ENCODE peak calls at places on chromosomes 5 and 9, in ten cellular contexts. One of them, this sample, is unnamed.

GRCh38 chr9:14706530-14707140 is 13.4 kb upstream of the ZDHHC21 start:
- ATAC-seq in psoas muscle: no peak
- ATAC-seq in activated naive CD8-positive, alpha-beta T cell treated with anti-CD3 and anti-CD28 coated beads, Interleukin-2, amount 50 U/mL, for 24 hours: no peak
- ATAC-seq in activated T-helper 17 cell treated with anti-CD3 and anti-CD28 coated beads, Interleukin-2, amount 50 U/mL, for 72 hours: no peak
- ATAC-seq in Right ventricle myocardium inferior: no peak
- ATAC-seq in activated CD4-positive, CD25-positive, alpha-beta regulatory T cell treated with anti-CD3 and anti-CD28 coated beads, Interleukin-2, amount 50 U/mL, for 24 hours: no peak
- ATAC-seq in lower lobe of right lung: no peak
- ATAC-seq in aorta: no peak
- ATAC-seq in T-helper 17 cell: no peak
- ATAC-seq in central memory CD8-positive, alpha-beta T cell: no peak
- ATAC-seq in this sample: no peak

GRCh38 chr5:78586251-78586650 is 62.3 kb downstream of the LHFPL2 start:
- ATAC-seq in psoas muscle: peak
- ATAC-seq in activated naive CD8-positive, alpha-beta T cell treated with anti-CD3 and anti-CD28 coated beads, Interleukin-2, amount 50 U/mL, for 24 hours: peak
- ATAC-seq in activated T-helper 17 cell treated with anti-CD3 and anti-CD28 coated beads, Interleukin-2, amount 50 U/mL, for 72 hours: no peak
- ATAC-seq in Right ventricle myocardium inferior: no peak
- ATAC-seq in activated CD4-positive, CD25-positive, alpha-beta regulatory T cell treated with anti-CD3 and anti-CD28 coated beads, Interleukin-2, amount 50 U/mL, for 24 hours: no peak
- ATAC-seq in lower lobe of right lung: peak
- ATAC-seq in aorta: peak
- ATAC-seq in T-helper 17 cell: no peak
- ATAC-seq in central memory CD8-positive, alpha-beta T cell: no peak
- ATAC-seq in this sample: peak

GRCh38 chr9:133991211-133991921 is 758 bp downstream of the VAV2 start:
- ATAC-seq in psoas muscle: no peak
- ATAC-seq in activated naive CD8-positive, alpha-beta T cell treated with anti-CD3 and anti-CD28 coated beads, Interleukin-2, amount 50 U/mL, for 24 hours: no peak
- ATAC-seq in activated T-helper 17 cell treated with anti-CD3 and anti-CD28 coated beads, Interleukin-2, amount 50 U/mL, for 72 hours: peak
- ATAC-seq in Right ventricle myocardium inferior: no peak
- ATAC-seq in activated CD4-positive, CD25-positive, alpha-beta regulatory T cell treated with anti-CD3 and anti-CD28 coated beads, Interleukin-2, amount 50 U/mL, for 24 hours: no peak
- ATAC-seq in lower lobe of right lung: no peak
- ATAC-seq in aorta: no peak
- ATAC-seq in T-helper 17 cell: no peak
- ATAC-seq in central memory CD8-positive, alpha-beta T cell: no peak
- ATAC-seq in this sample: peak

GRCh38 chr9:126773004-126773607 is 31.7 kb upstream of the ZBTB43 start:
- ATAC-seq in psoas muscle: no peak
- ATAC-seq in activated naive CD8-positive, alpha-beta T cell treated with anti-CD3 and anti-CD28 coated beads, Interleukin-2, amount 50 U/mL, for 24 hours: no peak
- ATAC-seq in activated T-helper 17 cell treated with anti-CD3 and anti-CD28 coated beads, Interleukin-2, amount 50 U/mL, for 72 hours: no peak
- ATAC-seq in Right ventricle myocardium inferior: no peak
- ATAC-seq in activated CD4-positive, CD25-positive, alpha-beta regulatory T cell treated with anti-CD3 and anti-CD28 coated beads, Interleukin-2, amount 50 U/mL, for 24 hours: no peak
- ATAC-seq in lower lobe of right lung: no peak
- ATAC-seq in aorta: no peak
- ATAC-seq in T-helper 17 cell: no peak
- ATAC-seq in central memory CD8-positive, alpha-beta T cell: no peak
- ATAC-seq in this sample: peak

GRCh38 chr9:137163101-137163661 is 6.7 kb downstream of the LRRC26 start:
- ATAC-seq in psoas muscle: no peak
- ATAC-seq in activated naive CD8-positive, alpha-beta T cell treated with anti-CD3 and anti-CD28 coated beads, Interleukin-2, amount 50 U/mL, for 24 hours: no peak
- ATAC-seq in activated T-helper 17 cell treated with anti-CD3 and anti-CD28 coated beads, Interleukin-2, amount 50 U/mL, for 72 hours: no peak
- ATAC-seq in Right ventricle myocardium inferior: no peak
- ATAC-seq in activated CD4-positive, CD25-positive, alpha-beta regulatory T cell treated with anti-CD3 and anti-CD28 coated beads, Interleukin-2, amount 50 U/mL, for 24 hours: no peak
- ATAC-seq in lower lobe of right lung: peak
- ATAC-seq in aorta: no peak
- ATAC-seq in T-helper 17 cell: peak
- ATAC-seq in central memory CD8-positive, alpha-beta T cell: no peak
- ATAC-seq in this sample: no peak

GRCh38 chr9:18490591-18491370 is 16.8 kb downstream of the ADAMTSL1 start:
- ATAC-seq in psoas muscle: no peak
- ATAC-seq in activated naive CD8-positive, alpha-beta T cell treated with anti-CD3 and anti-CD28 coated beads, Interleukin-2, amount 50 U/mL, for 24 hours: no peak
- ATAC-seq in activated T-helper 17 cell treated with anti-CD3 and anti-CD28 coated beads, Interleukin-2, amount 50 U/mL, for 72 hours: no peak
- ATAC-seq in Right ventricle myocardium inferior: no peak
- ATAC-seq in activated CD4-positive, CD25-positive, alpha-beta regulatory T cell treated with anti-CD3 and anti-CD28 coated beads, Interleukin-2, amount 50 U/mL, for 24 hours: no peak
- ATAC-seq in lower lobe of right lung: no peak
- ATAC-seq in aorta: peak
- ATAC-seq in T-helper 17 cell: no peak
- ATAC-seq in central memory CD8-positive, alpha-beta T cell: no peak
- ATAC-seq in this sample: peak

GRCh38 chr5:109983135-109983534 is 293.4 kb downstream of the MAN2A1 start:
- ATAC-seq in psoas muscle: no peak
- ATAC-seq in activated naive CD8-positive, alpha-beta T cell treated with anti-CD3 and anti-CD28 coated beads, Interleukin-2, amount 50 U/mL, for 24 hours: no peak
- ATAC-seq in activated T-helper 17 cell treated with anti-CD3 and anti-CD28 coated beads, Interleukin-2, amount 50 U/mL, for 72 hours: no peak
- ATAC-seq in Right ventricle myocardium inferior: no peak
- ATAC-seq in activated CD4-positive, CD25-positive, alpha-beta regulatory T cell treated with anti-CD3 and anti-CD28 coated beads, Interleukin-2, amount 50 U/mL, for 24 hours: no peak
- ATAC-seq in lower lobe of right lung: no peak
- ATAC-seq in aorta: no peak
- ATAC-seq in T-helper 17 cell: no peak
- ATAC-seq in central memory CD8-positive, alpha-beta T cell: no peak
- ATAC-seq in this sample: peak

GRCh38 chr5:149152317-149152746 is 11.0 kb downstream of the ABLIM3 start:
- ATAC-seq in psoas muscle: no peak
- ATAC-seq in activated naive CD8-positive, alpha-beta T cell treated with anti-CD3 and anti-CD28 coated beads, Interleukin-2, amount 50 U/mL, for 24 hours: no peak
- ATAC-seq in activated T-helper 17 cell treated with anti-CD3 and anti-CD28 coated beads, Interleukin-2, amount 50 U/mL, for 72 hours: no peak
- ATAC-seq in Right ventricle myocardium inferior: no peak
- ATAC-seq in activated CD4-positive, CD25-positive, alpha-beta regulatory T cell treated with anti-CD3 and anti-CD28 coated beads, Interleukin-2, amount 50 U/mL, for 24 hours: no peak
- ATAC-seq in lower lobe of right lung: no peak
- ATAC-seq in aorta: no peak
- ATAC-seq in T-helper 17 cell: no peak
- ATAC-seq in central memory CD8-positive, alpha-beta T cell: no peak
- ATAC-seq in this sample: peak

GRCh38 chr9:128011071-128011817 is 30.5 kb upstream of the EEIG1 start:
- ATAC-seq in psoas muscle: no peak
- ATAC-seq in activated naive CD8-positive, alpha-beta T cell treated with anti-CD3 and anti-CD28 coated beads, Interleukin-2, amount 50 U/mL, for 24 hours: no peak
- ATAC-seq in activated T-helper 17 cell treated with anti-CD3 and anti-CD28 coated beads, Interleukin-2, amount 50 U/mL, for 72 hours: no peak
- ATAC-seq in Right ventricle myocardium inferior: peak
- ATAC-seq in activated CD4-positive, CD25-positive, alpha-beta regulatory T cell treated with anti-CD3 and anti-CD28 coated beads, Interleukin-2, amount 50 U/mL, for 24 hours: no peak
- ATAC-seq in lower lobe of right lung: peak
- ATAC-seq in aorta: peak
- ATAC-seq in T-helper 17 cell: no peak
- ATAC-seq in central memory CD8-positive, alpha-beta T cell: no peak
- ATAC-seq in this sample: no peak

GRCh38 chr5:157108961-157109360 is at the start of gene HAVCR2:
- ATAC-seq in psoas muscle: no peak
- ATAC-seq in activated naive CD8-positive, alpha-beta T cell treated with anti-CD3 and anti-CD28 coated beads, Interleukin-2, amount 50 U/mL, for 24 hours: peak
- ATAC-seq in activated T-helper 17 cell treated with anti-CD3 and anti-CD28 coated beads, Interleukin-2, amount 50 U/mL, for 72 hours: peak
- ATAC-seq in Right ventricle myocardium inferior: peak
- ATAC-seq in activated CD4-positive, CD25-positive, alpha-beta regulatory T cell treated with anti-CD3 and anti-CD28 coated beads, Interleukin-2, amount 50 U/mL, for 24 hours: peak
- ATAC-seq in lower lobe of right lung: peak
- ATAC-seq in aorta: no peak
- ATAC-seq in T-helper 17 cell: peak
- ATAC-seq in central memory CD8-positive, alpha-beta T cell: peak
- ATAC-seq in this sample: no peak

GRCh38 chr9:3650994-3651622 is 125.3 kb upstream of the RFX3 start:
- ATAC-seq in psoas muscle: no peak
- ATAC-seq in activated naive CD8-positive, alpha-beta T cell treated with anti-CD3 and anti-CD28 coated beads, Interleukin-2, amount 50 U/mL, for 24 hours: no peak
- ATAC-seq in activated T-helper 17 cell treated with anti-CD3 and anti-CD28 coated beads, Interleukin-2, amount 50 U/mL, for 72 hours: no peak
- ATAC-seq in Right ventricle myocardium inferior: no peak
- ATAC-seq in activated CD4-positive, CD25-positive, alpha-beta regulatory T cell treated with anti-CD3 and anti-CD28 coated beads, Interleukin-2, amount 50 U/mL, for 24 hours: no peak
- ATAC-seq in lower lobe of right lung: no peak
- ATAC-seq in aorta: no peak
- ATAC-seq in T-helper 17 cell: no peak
- ATAC-seq in central memory CD8-positive, alpha-beta T cell: no peak
- ATAC-seq in this sample: no peak

GRCh38 chr9:104280711-104281110 is 186.6 kb downstream of the SMC2 start:
- ATAC-seq in psoas muscle: no peak
- ATAC-seq in activated naive CD8-positive, alpha-beta T cell treated with anti-CD3 and anti-CD28 coated beads, Interleukin-2, amount 50 U/mL, for 24 hours: no peak
- ATAC-seq in activated T-helper 17 cell treated with anti-CD3 and anti-CD28 coated beads, Interleukin-2, amount 50 U/mL, for 72 hours: no peak
- ATAC-seq in Right ventricle myocardium inferior: no peak
- ATAC-seq in activated CD4-positive, CD25-positive, alpha-beta regulatory T cell treated with anti-CD3 and anti-CD28 coated beads, Interleukin-2, amount 50 U/mL, for 24 hours: no peak
- ATAC-seq in lower lobe of right lung: no peak
- ATAC-seq in aorta: no peak
- ATAC-seq in T-helper 17 cell: no peak
- ATAC-seq in central memory CD8-positive, alpha-beta T cell: no peak
- ATAC-seq in this sample: no peak

GRCh38 chr9:76032652-76033373 is 142.3 kb downstream of the PCSK5 start:
- ATAC-seq in psoas muscle: no peak
- ATAC-seq in activated naive CD8-positive, alpha-beta T cell treated with anti-CD3 and anti-CD28 coated beads, Interleukin-2, amount 50 U/mL, for 24 hours: no peak
- ATAC-seq in activated T-helper 17 cell treated with anti-CD3 and anti-CD28 coated beads, Interleukin-2, amount 50 U/mL, for 72 hours: no peak
- ATAC-seq in Right ventricle myocardium inferior: no peak
- ATAC-seq in activated CD4-positive, CD25-positive, alpha-beta regulatory T cell treated with anti-CD3 and anti-CD28 coated beads, Interleukin-2, amount 50 U/mL, for 24 hours: no peak
- ATAC-seq in lower lobe of right lung: no peak
- ATAC-seq in aorta: no peak
- ATAC-seq in T-helper 17 cell: no peak
- ATAC-seq in central memory CD8-positive, alpha-beta T cell: no peak
- ATAC-seq in this sample: no peak

GRCh38 chr5:115342593-115343377 is 46.3 kb upstream of the CCDC112 start:
- ATAC-seq in psoas muscle: no peak
- ATAC-seq in activated naive CD8-positive, alpha-beta T cell treated with anti-CD3 and anti-CD28 coated beads, Interleukin-2, amount 50 U/mL, for 24 hours: no peak
- ATAC-seq in activated T-helper 17 cell treated with anti-CD3 and anti-CD28 coated beads, Interleukin-2, amount 50 U/mL, for 72 hours: no peak
- ATAC-seq in Right ventricle myocardium inferior: no peak
- ATAC-seq in activated CD4-positive, CD25-positive, alpha-beta regulatory T cell treated with anti-CD3 and anti-CD28 coated beads, Interleukin-2, amount 50 U/mL, for 24 hours: no peak
- ATAC-seq in lower lobe of right lung: no peak
- ATAC-seq in aorta: no peak
- ATAC-seq in T-helper 17 cell: no peak
- ATAC-seq in central memory CD8-positive, alpha-beta T cell: no peak
- ATAC-seq in this sample: no peak

GRCh38 chr9:128575469-128575868 is 23.1 kb downstream of the SPTAN1 start:
- ATAC-seq in psoas muscle: no peak
- ATAC-seq in activated naive CD8-positive, alpha-beta T cell treated with anti-CD3 and anti-CD28 coated beads, Interleukin-2, amount 50 U/mL, for 24 hours: no peak
- ATAC-seq in activated T-helper 17 cell treated with anti-CD3 and anti-CD28 coated beads, Interleukin-2, amount 50 U/mL, for 72 hours: no peak
- ATAC-seq in Right ventricle myocardium inferior: peak
- ATAC-seq in activated CD4-positive, CD25-positive, alpha-beta regulatory T cell treated with anti-CD3 and anti-CD28 coated beads, Interleukin-2, amount 50 U/mL, for 24 hours: no peak
- ATAC-seq in lower lobe of right lung: peak
- ATAC-seq in aorta: peak
- ATAC-seq in T-helper 17 cell: no peak
- ATAC-seq in central memory CD8-positive, alpha-beta T cell: no peak
- ATAC-seq in this sample: no peak

GRCh38 chr9:110555551-110555950 is 24.0 kb downstream of the SVEP1 start:
- ATAC-seq in psoas muscle: no peak
- ATAC-seq in activated naive CD8-positive, alpha-beta T cell treated with anti-CD3 and anti-CD28 coated beads, Interleukin-2, amount 50 U/mL, for 24 hours: no peak
- ATAC-seq in activated T-helper 17 cell treated with anti-CD3 and anti-CD28 coated beads, Interleukin-2, amount 50 U/mL, for 72 hours: no peak
- ATAC-seq in Right ventricle myocardium inferior: peak
- ATAC-seq in activated CD4-positive, CD25-positive, alpha-beta regulatory T cell treated with anti-CD3 and anti-CD28 coated beads, Interleukin-2, amount 50 U/mL, for 24 hours: no peak
- ATAC-seq in lower lobe of right lung: peak
- ATAC-seq in aorta: peak
- ATAC-seq in T-helper 17 cell: no peak
- ATAC-seq in central memory CD8-positive, alpha-beta T cell: no peak
- ATAC-seq in this sample: no peak

GRCh38 chr5:135551593-135552447 is 16.1 kb upstream of the NEUROG1 start:
- ATAC-seq in psoas muscle: peak
- ATAC-seq in activated naive CD8-positive, alpha-beta T cell treated with anti-CD3 and anti-CD28 coated beads, Interleukin-2, amount 50 U/mL, for 24 hours: peak
- ATAC-seq in activated T-helper 17 cell treated with anti-CD3 and anti-CD28 coated beads, Interleukin-2, amount 50 U/mL, for 72 hours: peak
- ATAC-seq in Right ventricle myocardium inferior: peak
- ATAC-seq in activated CD4-positive, CD25-positive, alpha-beta regulatory T cell treated with anti-CD3 and anti-CD28 coated beads, Interleukin-2, amount 50 U/mL, for 24 hours: no peak
- ATAC-seq in lower lobe of right lung: peak
- ATAC-seq in aorta: peak
- ATAC-seq in T-helper 17 cell: peak
- ATAC-seq in central memory CD8-positive, alpha-beta T cell: no peak
- ATAC-seq in this sample: peak

GRCh38 chr9:89919171-89919681 is 314.4 kb downstream of the GADD45G start:
- ATAC-seq in psoas muscle: peak
- ATAC-seq in activated naive CD8-positive, alpha-beta T cell treated with anti-CD3 and anti-CD28 coated beads, Interleukin-2, amount 50 U/mL, for 24 hours: peak
- ATAC-seq in activated T-helper 17 cell treated with anti-CD3 and anti-CD28 coated beads, Interleukin-2, amount 50 U/mL, for 72 hours: peak
- ATAC-seq in Right ventricle myocardium inferior: peak
- ATAC-seq in activated CD4-positive, CD25-positive, alpha-beta regulatory T cell treated with anti-CD3 and anti-CD28 coated beads, Interleukin-2, amount 50 U/mL, for 24 hours: peak
- ATAC-seq in lower lobe of right lung: peak
- ATAC-seq in aorta: no peak
- ATAC-seq in T-helper 17 cell: peak
- ATAC-seq in central memory CD8-positive, alpha-beta T cell: peak
- ATAC-seq in this sample: no peak

GRCh38 chr5:145917288-145917687 is 19.1 kb upstream of the SH3RF2 start:
- ATAC-seq in psoas muscle: peak
- ATAC-seq in activated naive CD8-positive, alpha-beta T cell treated with anti-CD3 and anti-CD28 coated beads, Interleukin-2, amount 50 U/mL, for 24 hours: no peak
- ATAC-seq in activated T-helper 17 cell treated with anti-CD3 and anti-CD28 coated beads, Interleukin-2, amount 50 U/mL, for 72 hours: no peak
- ATAC-seq in Right ventricle myocardium inferior: peak
- ATAC-seq in activated CD4-positive, CD25-positive, alpha-beta regulatory T cell treated with anti-CD3 and anti-CD28 coated beads, Interleukin-2, amount 50 U/mL, for 24 hours: no peak
- ATAC-seq in lower lobe of right lung: no peak
- ATAC-seq in aorta: no peak
- ATAC-seq in T-helper 17 cell: no peak
- ATAC-seq in central memory CD8-positive, alpha-beta T cell: no peak
- ATAC-seq in this sample: no peak

GRCh38 chr9:120729796-120730195 is 15.5 kb upstream of the MEGF9 start:
- ATAC-seq in psoas muscle: no peak
- ATAC-seq in activated naive CD8-positive, alpha-beta T cell treated with anti-CD3 and anti-CD28 coated beads, Interleukin-2, amount 50 U/mL, for 24 hours: no peak
- ATAC-seq in activated T-helper 17 cell treated with anti-CD3 and anti-CD28 coated beads, Interleukin-2, amount 50 U/mL, for 72 hours: no peak
- ATAC-seq in Right ventricle myocardium inferior: no peak
- ATAC-seq in activated CD4-positive, CD25-positive, alpha-beta regulatory T cell treated with anti-CD3 and anti-CD28 coated beads, Interleukin-2, amount 50 U/mL, for 24 hours: no peak
- ATAC-seq in lower lobe of right lung: peak
- ATAC-seq in aorta: no peak
- ATAC-seq in T-helper 17 cell: no peak
- ATAC-seq in central memory CD8-positive, alpha-beta T cell: no peak
- ATAC-seq in this sample: no peak

GRCh38 chr5:169116961-169117461 is 183.9 kb downstream of the SLIT3 start:
- ATAC-seq in psoas muscle: no peak
- ATAC-seq in activated naive CD8-positive, alpha-beta T cell treated with anti-CD3 and anti-CD28 coated beads, Interleukin-2, amount 50 U/mL, for 24 hours: no peak
- ATAC-seq in activated T-helper 17 cell treated with anti-CD3 and anti-CD28 coated beads, Interleukin-2, amount 50 U/mL, for 72 hours: no peak
- ATAC-seq in Right ventricle myocardium inferior: peak
- ATAC-seq in activated CD4-positive, CD25-positive, alpha-beta regulatory T cell treated with anti-CD3 and anti-CD28 coated beads, Interleukin-2, amount 50 U/mL, for 24 hours: no peak
- ATAC-seq in lower lobe of right lung: no peak
- ATAC-seq in aorta: peak
- ATAC-seq in T-helper 17 cell: no peak
- ATAC-seq in central memory CD8-positive, alpha-beta T cell: no peak
- ATAC-seq in this sample: peak

GRCh38 chr9:5428794-5429528 is 8.8 kb downstream of the PLGRKT start:
- ATAC-seq in psoas muscle: no peak
- ATAC-seq in activated naive CD8-positive, alpha-beta T cell treated with anti-CD3 and anti-CD28 coated beads, Interleukin-2, amount 50 U/mL, for 24 hours: no peak
- ATAC-seq in activated T-helper 17 cell treated with anti-CD3 and anti-CD28 coated beads, Interleukin-2, amount 50 U/mL, for 72 hours: peak
- ATAC-seq in Right ventricle myocardium inferior: no peak
- ATAC-seq in activated CD4-positive, CD25-positive, alpha-beta regulatory T cell treated with anti-CD3 and anti-CD28 coated beads, Interleukin-2, amount 50 U/mL, for 24 hours: no peak
- ATAC-seq in lower lobe of right lung: no peak
- ATAC-seq in aorta: no peak
- ATAC-seq in T-helper 17 cell: no peak
- ATAC-seq in central memory CD8-positive, alpha-beta T cell: no peak
- ATAC-seq in this sample: no peak